ENCODE peak calls at places on chromosome 4, in seven cellular contexts. X, A, U, T, O, V and Y are unnamed samples.

GRCh38 chr4:141541851-141542250 is 94.5 kb upstream of the IL15 start:
- DNase-seq in X (no peak), A (no peak), U (no peak), T (no peak), O (peak; percentile 52), V (no peak), Y (no peak)

GRCh38 chr4:33407496-33407895 is 2687.3 kb downstream of the PCDH7 start:
- DNase-seq in X (no peak), A (no peak), U (no peak), T (no peak), O (no peak), V (no peak), Y (no peak)

GRCh38 chr4:153651041-153651960 is 32.8 kb upstream of the TLR2 start:
- DNase-seq in X (no peak), A (peak; percentile 49), U (no peak), T (peak; percentile 84), O (no peak), V (peak; percentile 49), Y (peak; percentile 45)

GRCh38 chr4:79763486-79764075 is 309.4 kb downstream of the ANTXR2 start:
- DNase-seq in X (peak; percentile 17), A (no peak), U (no peak), T (peak; percentile 28), O (no peak), V (no peak), Y (no peak)

GRCh38 chr4:17722361-17722710 is 59.1 kb downstream of the FAM184B start:
- DNase-seq in X (no peak), A (no peak), U (no peak), T (no peak), O (no peak), V (no peak), Y (no peak)

GRCh38 chr4:176999943-177000543 is 207.3 kb upstream of the VEGFC start:
- DNase-seq in X (no peak), A (no peak), U (no peak), T (no peak), O (no peak), V (no peak), Y (no peak)

GRCh38 chr4:120816385-120816784 is 106.1 kb downstream of the PRDM5 start:
- DNase-seq in X (no peak), A (no peak), U (no peak), T (no peak), O (no peak), V (no peak), Y (no peak)

GRCh38 chr4:26004290-26004689 is 90.3 kb downstream of the SMIM20 start:
- DNase-seq in X (no peak), A (no peak), U (no peak), T (no peak), O (no peak), V (no peak), Y (no peak)

GRCh38 chr4:151417164-151417571 is 8.2 kb downstream of the FHIP1A start:
- DNase-seq in X (no peak), A (no peak), U (no peak), T (no peak), O (no peak), V (no peak), Y (no peak)

GRCh38 chr4:35559559-35560365 is 684.6 kb downstream of the ARAP2 start:
- DNase-seq in X (peak; percentile 57), A (no peak), U (no peak), T (peak; percentile 36), O (no peak), V (no peak), Y (no peak)

GRCh38 chr4:106687026-106687425 is 318.4 kb upstream of the GIMD1 start:
- DNase-seq in X (no peak), A (no peak), U (no peak), T (no peak), O (no peak), V (no peak), Y (no peak)

GRCh38 chr4:82776925-82777542 is 21.6 kb downstream of the SCD5 start:
- DNase-seq in X (no peak), A (no peak), U (no peak), T (no peak), O (no peak), V (no peak), Y (no peak)

GRCh38 chr4:40261246-40262078 is 64.6 kb downstream of the RHOH start:
- DNase-seq in X (no peak), A (no peak), U (no peak), T (no peak), O (no peak), V (no peak), Y (no peak)

GRCh38 chr4:141350122-141350904 is 129.6 kb downstream of the ZNF330 start:
- DNase-seq in X (peak; percentile 46), A (no peak), U (peak; percentile 87), T (peak; percentile 13), O (peak; percentile 86), V (no peak), Y (no peak)

GRCh38 chr4:7960017-7960789 is 20.5 kb upstream of the AFAP1 start:
- DNase-seq in X (no peak), A (no peak), U (no peak), T (no peak), O (peak; percentile 37), V (peak; percentile 66), Y (no peak)
- H3K27ac ChIP-seq in X (no peak overlapping the region), A (no peak overlapping the region), U (peak overlapping the region; percentile 41), T (no peak overlapping the region), O (peak overlapping the region; percentile 67), V (peak overlapping the region; percentile 86), Y (no peak overlapping the region)

DNA sequence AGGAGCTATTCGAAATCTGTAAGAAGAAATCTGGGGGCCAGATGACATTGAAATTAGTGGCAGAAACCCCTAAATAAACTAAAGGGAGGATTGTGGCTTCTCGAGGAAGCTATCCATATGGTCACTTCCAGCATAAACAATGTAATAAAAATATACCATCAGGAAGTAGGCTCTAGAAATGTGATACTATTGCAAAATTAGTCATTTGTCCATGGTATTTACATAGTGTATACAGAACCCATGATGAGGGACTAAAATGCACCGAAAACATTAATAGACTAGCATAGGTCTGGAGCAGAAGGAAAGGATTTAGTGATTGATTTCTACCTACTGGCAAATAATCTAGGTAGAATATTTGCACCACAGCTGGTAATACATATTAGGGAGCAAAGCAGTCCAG is 1344.0 kb downstream of the FSTL5 start:
- DNase-seq in X (no peak), A (no peak), U (no peak), T (no peak), O (no peak), V (no peak), Y (no peak)
- H3K27ac ChIP-seq in X (no peak overlapping the region), A (no peak overlapping the region), U (no peak overlapping the region), T (no peak overlapping the region), O (no peak overlapping the region), V (no peak overlapping the region), Y (no peak overlapping the region)

DNA sequence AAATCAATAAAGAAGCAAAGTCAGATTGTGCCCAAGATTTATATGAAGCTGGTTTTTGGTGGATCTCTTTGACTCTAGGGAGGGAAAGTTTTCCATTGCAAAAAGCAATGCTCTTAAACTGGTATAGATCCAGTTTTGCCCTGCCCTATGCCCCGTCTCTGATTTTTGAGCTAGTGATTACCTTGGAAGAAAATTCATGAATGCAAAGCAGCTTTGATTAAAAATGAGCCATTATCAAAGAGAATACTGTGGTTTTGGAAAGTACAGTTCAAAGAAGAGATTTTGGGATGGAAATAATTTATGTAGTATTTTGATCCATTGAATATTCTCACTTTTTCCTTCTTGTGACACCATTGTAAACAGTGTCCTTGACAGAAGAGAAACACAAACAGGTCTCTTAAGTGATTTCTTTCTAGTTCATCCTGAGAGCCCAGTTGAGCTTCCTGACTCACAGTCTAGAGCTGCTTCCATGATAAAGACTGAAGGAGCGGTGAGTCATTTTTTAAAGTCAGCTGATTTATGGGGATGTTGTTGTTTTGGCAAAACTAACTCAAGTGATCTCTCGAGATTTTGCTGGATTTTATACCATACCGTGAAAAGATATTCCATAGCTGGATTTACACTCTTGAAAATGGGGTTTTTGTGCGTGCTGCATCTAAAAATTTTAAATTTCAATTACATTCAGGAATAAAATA is 76.7 kb downstream of the AFF1 start:
- DNase-seq in X (no peak), A (no peak), U (peak; percentile 93), T (no peak), O (peak; percentile 96), V (peak; percentile 67), Y (no peak)
- H3K27ac ChIP-seq in X (peak overlapping the region; percentile 56), A (peak overlapping the region; percentile 99), U (peak overlapping the region; percentile 65), T (peak overlapping the region; percentile 79), O (peak overlapping the region; percentile 68), V (peak overlapping the region; percentile 65), Y (no peak overlapping the region)

GRCh38 chr4:5707366-5708133 is 809 bp downstream of the EVC2 start:
- DNase-seq in X (no peak), A (no peak), U (peak; percentile 16), T (no peak), O (peak; percentile 6), V (no peak), Y (no peak)

GRCh38 chr4:5710962-5711478 is at the start of gene EVC:
- DNase-seq in X (peak; percentile 93), A (peak; percentile 88), U (peak; percentile 67), T (peak; percentile 91), O (peak; percentile 86), V (peak; percentile 84), Y (peak; percentile 87)

GRCh38 chr4:5708171-5708828 is at the start of gene EVC2:
- DNase-seq in X (peak; percentile 92), A (peak; percentile 80), U (peak; percentile 47), T (peak; percentile 88), O (peak; percentile 56), V (peak; percentile 54), Y (peak; percentile 93)

GRCh38 chr4:5710065-5710961 is 688 bp upstream of the EVC start:
- DNase-seq in X (no peak), A (no peak), U (peak; percentile 44), T (no peak), O (peak; percentile 32), V (no peak), Y (no peak)

GRCh38 chr4:5708829-5709680 is 696 bp upstream of the EVC2 start:
- DNase-seq in X (no peak), A (no peak), U (no peak), T (no peak), O (no peak), V (peak; percentile 17), Y (peak; percentile 61)
- H3K27ac ChIP-seq in X (peak overlapping the region; percentile 74), A (peak overlapping the region; percentile 80), U (peak overlapping the region; percentile 9), T (peak overlapping the region; percentile 55), O (peak overlapping the region; percentile 25), V (peak overlapping the region; percentile 67), Y (no peak overlapping the region)

GRCh38 chr4:186701273-186701672 is 22.4 kb downstream of the FAT1 start:
- DNase-seq in X (no peak), A (peak; percentile 38), U (no peak), T (no peak), O (peak; percentile 59), V (no peak), Y (peak; percentile 81)

GRCh38 chr4:186703510-186703909 is 20.1 kb downstream of the FAT1 start:
- DNase-seq in X (peak; percentile 50), A (no peak), U (no peak), T (no peak), O (no peak), V (no peak), Y (no peak)

GRCh38 chr4:186702940-186703339 is 20.7 kb downstream of the FAT1 start:
- DNase-seq in X (peak; percentile 37), A (no peak), U (no peak), T (no peak), O (no peak), V (no peak), Y (no peak)

GRCh38 chr4:186701788-186702187 is 21.9 kb downstream of the FAT1 start:
- DNase-seq in X (no peak), A (no peak), U (no peak), T (no peak), O (no peak), V (no peak), Y (no peak)

GRCh38 chr4:186702297-186702696 is 21.4 kb downstream of the FAT1 start:
- DNase-seq in X (no peak), A (no peak), U (no peak), T (no peak), O (no peak), V (no peak), Y (no peak)
- H3K27ac ChIP-seq in X (peak overlapping the region; percentile 73), A (peak overlapping the region; percentile 86), U (no peak overlapping the region), T (no peak overlapping the region), O (no peak overlapping the region), V (no peak overlapping the region), Y (peak overlapping the region; percentile 77)